ENCODE peak calls at places on chromosomes 16 and 17, in four cellular contexts. A is NCI-H1105 treated with DMSO at 0.1 percent for 48 hours, Y is activated T-cell treated with anti-CD3 and anti-CD28 coated beads for 1 hour, X is left cardiac atrium. E is an unnamed sample.

GRCh38 chr17:79046501-79047280 is 22.7 kb downstream of the C1QTNF1 start:
- DNase-seq in Y (no peak), X (peak; percentile 50), A (no peak), E (no peak)

GRCh38 chr17:49616086-49616485 is 40.4 kb downstream of the NXPH3 start:
- DNase-seq in A (no peak), X (no peak), Y (no peak), E (no peak)

GRCh38 chr16:2486645-2487516 is 12.0 kb downstream of the TBC1D24 start:
- DNase-seq in A (no peak), X (no peak), Y (peak; percentile 69), E (peak; percentile 41)

GRCh38 chr17:74163271-74163821 is 40.1 kb upstream of the RPL38 start:
- DNase-seq in Y (no peak), A (no peak), X (no peak), E (no peak)

GRCh38 chr16:57029161-57030160 is 40.1 kb downstream of the NLRC5 start:
- DNase-seq in X (no peak), Y (no peak), A (no peak), E (no peak)

GRCh38 chr17:57984226-57984890 is 3.7 kb downstream of the VEZF1 start:
- DNase-seq in Y (no peak), X (no peak), A (no peak), E (no peak)

GRCh38 chr17:66644311-66644710 is 190.6 kb upstream of the CACNG5 start:
- DNase-seq in A (no peak), X (no peak), Y (no peak), E (no peak)

GRCh38 chr16:27040671-27041070 is 26.1 kb upstream of the C16orf82 start:
- DNase-seq in A (no peak), Y (no peak), X (no peak), E (no peak)

GRCh38 chr16:65249768-65250167 is 127.9 kb upstream of the CDH11 start:
- DNase-seq in X (peak; percentile 87), A (no peak), Y (no peak), E (no peak)

GRCh38 chr17:42221886-42222745 is 27.8 kb upstream of the GHDC start:
- DNase-seq in X (no peak), A (no peak), Y (peak; percentile 47), E (peak; percentile 48)

GRCh38 chr16:4244254-4244812 is 2.5 kb upstream of the SRL start:
- DNase-seq in Y (no peak), X (no peak), A (peak; percentile 32), E (peak; percentile 24)

GRCh38 chr17:27654654-27655524 is 23.9 kb downstream of the LGALS9 start:
- DNase-seq in X (peak; percentile 67), Y (peak; percentile 54), A (peak; percentile 12), E (peak; percentile 65)

GRCh38 chr16:11913425-11914079 is 2.2 kb downstream of the GSPT1 start:
- DNase-seq in A (no peak), X (no peak), Y (no peak), E (no peak)

GRCh38 chr17:73419051-73419450 is 107.2 kb upstream of the CDC42EP4 start:
- DNase-seq in X (no peak), Y (no peak), A (no peak), E (no peak)

GRCh38 chr17:60154616-60155426 is 5.0 kb downstream of the CA4 start:
- DNase-seq in A (no peak), X (no peak), Y (no peak), E (peak; percentile 40)

GRCh38 chr17:61305024-61305423 is 94.6 kb upstream of the TBX2 start:
- DNase-seq in X (no peak), A (no peak), Y (no peak), E (no peak)

GRCh38 chr17:75691371-75692290 is 24.5 kb downstream of the SAP30BP start:
- DNase-seq in X (no peak), Y (no peak), A (no peak), E (no peak)

GRCh38 chr17:62778990-62779681 is 29.0 kb downstream of the MARCHF10 start:
- DNase-seq in Y (no peak), A (peak; percentile 76), X (peak; percentile 30), E (peak; percentile 56)

GRCh38 chr17:58086953-58087352 is 3.7 kb downstream of the DYNLL2 start:
- DNase-seq in Y (no peak), X (no peak), A (no peak), E (no peak)

GRCh38 chr16:11561440-11561797 is 25.3 kb downstream of the LITAF start:
- DNase-seq in A (no peak), Y (no peak), X (no peak), E (no peak)

GRCh38 chr16:88345031-88345942 is 37.5 kb upstream of the ZNF469 start:
- DNase-seq in X (peak; percentile 17), A (no peak), Y (no peak), E (no peak)

GRCh38 chr17:43935926-43936261 is 6.4 kb downstream of the PPY start:
- DNase-seq in X (no peak), Y (no peak), A (no peak), E (no peak)

GRCh38 chr17:79326814-79327213 is 252.2 kb downstream of the ENGASE start:
- DNase-seq in A (no peak), Y (no peak), X (no peak), E (no peak)

GRCh38 chr17:28471127-28471453 is 2.4 kb upstream of the SLC13A2 start:
- DNase-seq in X (no peak), Y (no peak), A (no peak), E (no peak)

GRCh38 chr17:16987830-16988601 is 16.1 kb upstream of the TNFRSF13B start:
- DNase-seq in Y (peak; percentile 25), X (peak; percentile 71), A (no peak), E (no peak)

GRCh38 chr16:47713225-47713595 is 252.1 kb downstream of the PHKB start:
- DNase-seq in Y (no peak), A (no peak), X (peak; percentile 24), E (no peak)

GRCh38 chr17:33178641-33179040 is 114.5 kb downstream of the ASIC2 start:
- DNase-seq in X (no peak), A (no peak), Y (no peak), E (peak; percentile 8)

GRCh38 chr17:82915010-82915696 is 75.3 kb upstream of the ZNF750 start:
- DNase-seq in Y (no peak), A (no peak), X (no peak), E (no peak)

GRCh38 chr17:82328994-82329507 is 4.5 kb downstream of the SECTM1 start:
- DNase-seq in Y (no peak), X (peak; percentile 18), A (no peak), E (no peak)

GRCh38 chr17:50163846-50164696 is 1.7 kb upstream of the SGCA start:
- DNase-seq in Y (no peak), A (no peak), X (no peak), E (no peak)

GRCh38 chr16:67814567-67814966 is 7.9 kb downstream of the TSNAXIP1 start:
- DNase-seq in Y (no peak), X (no peak), A (peak; percentile 21), E (no peak)

GRCh38 chr17:75856062-75856681 is 1.0 kb upstream of the WBP2 start:
- DNase-seq in A (no peak), X (no peak), Y (no peak), E (peak; percentile 42)

GRCh38 chr16:83068686-83069085 is 441.9 kb downstream of the CDH13 start:
- DNase-seq in A (peak; percentile 8), X (no peak), Y (no peak), E (peak; percentile 59)